ENCODE peak calls at places on chromosome 6, in five cellular contexts. M is IMR-90, W is H9, S is mesendoderm, B is neuronal stem cell. P is an unnamed sample.

GRCh38 chr6:149951626-149952025 is 9.8 kb downstream of the ULBP2 start:
- DNase-seq in M (no peak), W (no peak), S (no peak), B (no peak), P (no peak)

GRCh38 chr6:156485145-156485544 is 292.0 kb upstream of the ARID1B start:
- DNase-seq in M (no peak), W (no peak), S (peak; percentile 13), B (no peak), P (no peak)

GRCh38 chr6:52000064-52000463 is 87.3 kb downstream of the PKHD1 start:
- DNase-seq in M (no peak), W (no peak), S (peak; percentile 13), B (no peak), P (peak; percentile 5)

GRCh38 chr6:79446006-79446405 is 91.2 kb downstream of the LCA5 start:
- DNase-seq in M (no peak), W (no peak), S (no peak), B (no peak), P (no peak)

GRCh38 chr6:169429001-169429400 is 175.4 kb upstream of the THBS2 start:
- DNase-seq in M (no peak), W (no peak), S (no peak), B (no peak), P (no peak)

GRCh38 chr6:152248987-152249386 is 388.2 kb downstream of the SYNE1 start:
- DNase-seq in M (no peak), W (no peak), S (no peak), B (no peak), P (no peak)

GRCh38 chr6:28580484-28580883 is 54.8 kb downstream of the GPX5 start:
- DNase-seq in M (no peak), W (no peak), S (no peak), B (no peak), P (no peak)

GRCh38 chr6:94196891-94197290 is 777.5 kb upstream of the EPHA7 start:
- DNase-seq in M (no peak), W (no peak), S (no peak), B (no peak), P (no peak)

GRCh38 chr6:145818796-145819195 is 4.2 kb upstream of the FBXO30 start:
- DNase-seq in M (no peak), W (no peak), S (no peak), B (no peak), P (no peak)

GRCh38 chr6:157272866-157273755 is 50.2 kb downstream of the TMEM242 start:
- DNase-seq in M (no peak), W (peak; percentile 58), S (peak; percentile 44), B (no peak), P (peak; percentile 3)

GRCh38 chr6:101401792-101402617 is 8.5 kb downstream of the GRIK2 start:
- DNase-seq in M (peak; percentile 46), W (peak; percentile 83), S (peak; percentile 83), B (peak; percentile 59), P (no peak)

GRCh38 chr6:91781946-91782345 is 1195.1 kb upstream of the MAP3K7 start:
- DNase-seq in M (no peak), W (no peak), S (no peak), B (no peak), P (no peak)

GRCh38 chr6:111712398-111712797 is 106.7 kb upstream of the TRAF3IP2 start:
- DNase-seq in M (peak; percentile 95), W (no peak), S (no peak), B (no peak), P (peak; percentile 73)

GRCh38 chr6:161548713-161549112 is 274.9 kb upstream of the AGPAT4 start:
- DNase-seq in M (no peak), W (no peak), S (no peak), B (no peak), P (no peak)

GRCh38 chr6:135046912-135047311 is 7.7 kb downstream of the HBS1L start:
- DNase-seq in M (no peak), W (no peak), S (no peak), B (no peak), P (no peak)

GRCh38 chr6:11848852-11849731 is 70.5 kb upstream of the ADTRP start:
- DNase-seq in M (peak; percentile 42), W (no peak), S (no peak), B (no peak), P (no peak)

GRCh38 chr6:11845664-11846577 is 67.3 kb upstream of the ADTRP start:
- DNase-seq in M (no peak), W (no peak), S (peak; percentile 36), B (no peak), P (peak; percentile 94)

GRCh38 chr6:11851405-11851804 is 72.8 kb upstream of the ADTRP start:
- DNase-seq in M (peak; percentile 82), W (no peak), S (no peak), B (no peak), P (no peak)

GRCh38 chr6:11847515-11848244 is 69.1 kb upstream of the ADTRP start:
- DNase-seq in M (peak; percentile 41), W (no peak), S (peak; percentile 69), B (no peak), P (peak; percentile 54)

GRCh38 chr6:11848252-11848651 is 69.6 kb upstream of the ADTRP start:
- DNase-seq in M (peak; percentile 35), W (no peak), S (no peak), B (no peak), P (no peak)
- H2BK120ac ChIP-seq in M (no peak overlapping the region), W (no peak overlapping the region), S (no peak overlapping the region), B (no peak overlapping the region), P (no peak overlapping the region)

GRCh38 chr6:63573140-63573898 is 1.0 kb downstream of the LOC128125822 start:
- DNase-seq in M (peak; percentile 55), W (peak; percentile 94), S (peak; percentile 95), B (peak; percentile 59), P (peak; percentile 92)
- H3K23ac ChIP-seq in M (peak overlapping the region; percentile 89), W (no peak overlapping the region), S (no peak overlapping the region), B (peak overlapping the region; percentile 100), P (no peak overlapping the region)

DNA sequence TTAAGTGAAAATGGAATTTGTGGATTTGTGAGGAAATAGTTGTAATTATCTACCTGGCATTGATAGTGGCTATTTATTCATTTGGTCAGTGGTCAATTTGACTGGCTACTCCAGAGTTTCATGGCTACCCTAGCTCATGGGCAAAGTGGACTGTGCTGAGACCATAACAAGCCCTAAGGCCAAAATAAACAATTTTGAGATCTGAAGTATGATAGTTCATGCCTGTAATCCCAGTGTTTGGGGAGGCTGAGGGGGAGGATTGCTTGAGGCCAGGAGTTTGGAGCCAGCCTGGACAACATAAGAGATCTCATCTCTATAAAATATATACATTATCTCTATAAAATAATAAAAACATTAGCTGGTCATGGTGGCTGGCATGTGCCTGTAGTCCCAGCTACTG is 311.7 kb downstream of the HIVEP2 start:
- DNase-seq in M (no peak), W (no peak), S (no peak), B (no peak), P (no peak)
- H2BK120ac ChIP-seq in M (no peak overlapping the region), W (no peak overlapping the region), S (no peak overlapping the region), B (no peak overlapping the region), P (no peak overlapping the region)

DNA sequence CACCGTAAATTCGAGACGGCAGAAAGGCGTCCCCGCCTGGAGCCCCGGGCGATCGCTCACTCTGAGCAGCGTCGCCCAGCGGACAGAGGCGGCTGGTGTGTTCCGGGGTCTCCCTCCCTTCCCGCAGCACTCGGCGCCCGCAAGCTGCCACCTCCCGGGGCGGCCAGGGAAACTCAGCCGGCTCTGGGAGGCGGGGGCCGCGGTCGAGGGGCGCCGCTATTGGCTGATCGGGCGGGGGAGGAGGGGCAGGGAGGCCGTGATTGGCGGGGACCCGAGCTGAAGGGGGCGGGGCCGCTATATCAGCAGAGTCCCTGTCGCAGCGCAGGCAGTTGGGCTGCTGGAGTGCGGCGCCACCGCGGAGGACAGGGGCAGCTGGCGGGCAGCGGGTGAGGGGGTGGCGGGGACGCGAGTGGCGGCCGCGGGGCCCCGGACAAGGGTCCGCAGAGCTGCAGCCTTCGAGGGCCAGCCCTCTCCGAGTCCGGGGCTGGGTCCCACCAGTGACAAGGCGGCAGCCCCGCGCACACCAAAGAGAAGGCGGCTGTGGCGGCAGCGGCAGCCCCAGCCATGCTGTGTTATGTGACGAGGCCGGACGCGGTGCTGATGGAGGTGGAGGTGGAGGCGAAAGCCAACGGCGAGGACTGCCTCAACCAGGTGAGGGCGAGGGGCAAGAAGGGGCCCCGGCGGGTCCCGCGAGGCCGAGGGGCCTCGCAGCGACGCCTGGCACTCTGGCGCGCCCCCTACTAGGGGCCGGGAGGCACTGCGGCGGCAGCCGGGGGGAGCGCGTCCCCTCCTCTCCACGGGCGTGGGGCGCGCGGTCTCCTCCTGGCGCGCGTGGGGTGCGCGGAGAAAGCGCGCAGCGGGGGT is at the start of gene MYLIP:
- DNase-seq in M (peak; percentile 80), W (peak; percentile 97), S (peak; percentile 97), B (peak; percentile 94), P (peak; percentile 97)
- H3K23ac ChIP-seq in M (peak within 1 kb of the TSS; percentile 40), W (no peak within 1 kb of the TSS), S (peak within 1 kb of the TSS; percentile 95), B (peak within 1 kb of the TSS; percentile 100), P (no peak within 1 kb of the TSS)

DNA sequence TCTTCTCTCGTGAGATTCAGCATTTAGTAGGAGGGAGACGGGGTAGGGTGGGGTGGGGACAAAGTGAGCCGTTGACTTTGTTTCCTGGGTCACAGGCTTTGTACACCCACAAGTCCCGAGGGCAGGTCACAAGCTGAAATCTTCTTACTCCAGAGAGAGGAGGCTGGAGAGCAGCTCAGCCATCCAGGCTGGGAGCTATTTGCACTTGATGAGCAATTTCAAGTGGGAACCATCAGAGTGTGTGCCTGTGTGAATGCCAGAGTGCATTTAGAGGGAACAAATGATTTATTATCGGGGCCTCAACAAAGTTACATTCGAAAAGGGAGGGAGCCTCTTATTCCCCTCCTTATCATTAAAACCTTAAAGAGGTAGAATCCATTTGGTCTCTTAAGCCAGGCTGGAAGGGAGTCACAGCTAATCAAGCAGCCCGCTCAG is 155.7 kb upstream of the JARID2 start:
- DNase-seq in M (no peak), W (no peak), S (no peak), B (no peak), P (no peak)
- H2BK120ac ChIP-seq in M (no peak overlapping the region), W (no peak overlapping the region), S (no peak overlapping the region), B (no peak overlapping the region), P (peak overlapping the region; percentile 52)

P was measured in trophoblast cell.